ENCODE peak calls at places on chromosomes 13 and 19, in four cellular contexts. H is IMR-90, P is A549, A is K562. W is an unnamed sample.

GRCh38 chr19:29596885-29597525 is 9.1 kb upstream of the POP4 start:
- DNase-seq in P (no peak), A (no peak), H (peak; percentile 40), W (no peak)

GRCh38 chr19:12665646-12666304 is 767 bp downstream of the MAN2B1 start:
- DNase-seq in A (no peak), H (peak; percentile 10), P (no peak), W (no peak)

GRCh38 chr19:35044317-35045117 is 3.0 kb downstream of the HPN start:
- DNase-seq in P (peak; percentile 95), H (peak; percentile 43), A (peak; percentile 80), W (no peak)

GRCh38 chr13:98910501-98910951 is 67.3 kb downstream of the DOCK9 start:
- DNase-seq in P (peak; percentile 6), A (no peak), H (peak; percentile 70), W (no peak)

GRCh38 chr19:38838208-38838985 is 6.8 kb upstream of the ECH1 start:
- DNase-seq in P (no peak), H (no peak), A (no peak), W (no peak)

GRCh38 chr19:6229951-6230712 is 49.6 kb downstream of the MLLT1 start:
- DNase-seq in A (no peak), P (no peak), H (no peak), W (no peak)

GRCh38 chr19:35098413-35099049 is 17.1 kb upstream of the FXYD3 start:
- DNase-seq in P (no peak), A (no peak), H (no peak), W (no peak)

GRCh38 chr19:13099073-13099999 is 3.3 kb downstream of the LYL1 start:
- DNase-seq in P (no peak), A (peak; percentile 52), H (no peak), W (no peak)

GRCh38 chr19:805161-805561 is 7.9 kb downstream of the PTBP1 start:
- DNase-seq in A (peak; percentile 32), P (no peak), H (no peak), W (no peak)

GRCh38 chr19:49556412-49557398 is 23.7 kb downstream of the NOSIP start:
- DNase-seq in H (no peak), P (no peak), A (no peak), W (no peak)

GRCh38 chr19:42175952-42176648 is 41.4 kb downstream of the DEDD2 start:
- DNase-seq in P (peak; percentile 69), A (no peak), H (peak; percentile 17), W (no peak)

GRCh38 chr19:40744554-40745401 is 5.5 kb downstream of the ACTMAP start:
- DNase-seq in A (peak; percentile 42), P (no peak), H (no peak), W (no peak)

GRCh38 chr13:44576396-44577235 is 486 bp upstream of the TSC22D1 start:
- DNase-seq in P (no peak), A (peak; percentile 30), H (no peak), W (no peak)

GRCh38 chr13:98761126-98761978 is 8.9 kb upstream of the SLC15A1 start:
- DNase-seq in H (peak; percentile 74), P (no peak), A (no peak), W (peak; percentile 11)

GRCh38 chr19:17519967-17520366 is 8.5 kb downstream of the PGLS start:
- DNase-seq in A (no peak), P (no peak), H (no peak), W (no peak)

GRCh38 chr19:19110410-19111137 is 27.7 kb downstream of the TMEM161A start:
- DNase-seq in A (no peak), H (no peak), P (no peak), W (no peak)

GRCh38 chr19:43634516-43634876 is 5.2 kb downstream of the CADM4 start:
- DNase-seq in H (no peak), P (no peak), A (no peak), W (no peak)

GRCh38 chr19:37845932-37846331 is 60.5 kb downstream of the WDR87 start:
- DNase-seq in P (no peak), H (peak; percentile 24), A (no peak), W (no peak)

GRCh38 chr13:101035119-101035620 is 360.6 kb upstream of the TMTC4 start:
- DNase-seq in A (no peak), H (no peak), P (no peak), W (no peak)

GRCh38 chr13:99434258-99434788 is 66.9 kb upstream of the TM9SF2 start:
- DNase-seq in P (no peak), H (no peak), A (peak; percentile 68), W (no peak)

GRCh38 chr19:54201172-54201701 is 579 bp downstream of the RPS9 start:
- DNase-seq in P (no peak), A (no peak), H (no peak), W (no peak)

GRCh38 chr13:27961227-27962085 is 7.7 kb downstream of the CDX2 start:
- DNase-seq in H (no peak), P (no peak), A (no peak), W (no peak)
- TF ChIP-seq ELK1 in H (no peak), P (no peak), A (no peak), W (no peak)

GRCh38 chr13:62278271-62278670 is 862.6 kb upstream of the PCDH20 start:
- DNase-seq in A (no peak), H (no peak), P (no peak), W (no peak)

DNA sequence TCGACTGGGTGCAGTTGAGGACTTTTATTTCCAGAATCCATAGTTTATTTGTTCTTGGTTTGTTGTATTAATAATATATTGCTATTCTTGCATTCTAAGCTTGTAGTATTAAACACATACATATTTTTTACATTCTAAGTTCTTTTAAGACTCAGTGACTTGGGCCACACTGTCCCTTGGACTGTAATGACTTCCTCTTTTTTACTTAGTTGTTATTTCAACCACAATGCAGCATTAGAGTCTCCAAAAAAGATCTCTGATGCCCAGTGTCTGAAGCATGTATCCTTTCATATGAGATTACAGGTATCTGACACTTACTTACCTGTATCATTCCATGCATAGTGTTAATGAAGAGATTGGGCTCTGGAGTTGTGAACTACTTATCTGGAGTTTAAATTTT is 864.9 kb upstream of the PCDH20 start:
- DNase-seq in P (no peak), H (no peak), A (no peak), W (peak; percentile 3)
- TF ChIP-seq ELK1 in P (no peak), H (no peak), A (no peak), W (no peak)

GRCh38 chr19:44879309-44880065 is 11.6 kb upstream of the TOMM40 start:
- DNase-seq in H (no peak), A (no peak), P (no peak), W (no peak)
- TF ChIP-seq ELK1 in H (no peak), A (no peak), P (no peak), W (no peak)

DNA sequence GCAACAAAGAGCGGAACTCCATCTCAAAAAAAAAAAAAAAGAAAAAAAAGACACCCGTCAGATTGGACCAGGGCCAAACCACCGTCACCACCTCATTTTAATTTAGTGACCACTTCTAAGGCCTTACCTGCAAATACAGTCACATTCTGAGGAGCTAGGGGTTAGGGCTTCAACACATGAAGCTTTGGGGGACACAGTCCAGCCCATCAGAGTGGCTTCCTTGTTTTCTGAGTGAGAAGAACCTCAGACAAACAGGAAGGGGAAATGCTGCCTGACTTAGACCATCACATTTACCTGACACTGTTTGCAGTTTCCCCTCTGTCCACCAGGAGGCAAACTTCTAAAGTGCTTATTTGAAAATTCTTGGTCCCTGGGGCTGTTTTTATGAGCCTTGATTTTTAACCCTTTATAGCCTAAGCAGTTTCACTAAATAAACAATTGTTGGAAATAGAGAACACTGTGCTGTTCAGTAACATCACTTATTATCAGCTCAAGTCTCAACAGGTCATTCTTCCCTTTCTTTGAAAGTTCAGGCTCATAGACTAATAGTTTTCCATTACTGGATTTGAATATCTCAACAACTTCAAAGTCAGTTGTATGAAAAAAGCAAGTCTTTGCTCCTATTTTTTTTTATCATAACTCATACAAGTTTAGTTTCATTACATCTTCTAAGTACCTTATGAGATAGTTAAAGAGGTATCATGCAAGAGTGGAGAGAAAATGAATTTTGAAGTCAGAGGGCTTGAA is 74.9 kb upstream of the WASF3 start:
- DNase-seq in H (peak; percentile 74), A (peak; percentile 66), P (peak; percentile 71), W (peak; percentile 23)
- TF ChIP-seq ELK1 in H (no peak), A (no peak), P (no peak), W (no peak)

W was measured in GM12878.